ENCODE peak calls at places on chromosome 4, in four cellular contexts. Q is activated CD4-positive, alpha-beta T cell treated with anti-CD3 and anti-CD28 coated beads, Interleukin-2, amount 50 U/mL, for 48 hours; A is stimulated activated CD8-positive, alpha-beta memory T cell treated with anti-CD3 and anti-CD28 coated beads, Interleukin-4, amount 100 ng/mL, for 24 hours; K is activated T-cell treated with anti-CD3 and anti-CD28 coated beads, Interleukin-2, amount 50 U/mL, for 1 hour. E is an unnamed sample.

GRCh38 chr4:104743141-104743748 is 248.6 kb upstream of the CXXC4 start:
- DNase-seq in Q (no peak), A (no peak), K (no peak), E (no peak)

GRCh38 chr4:4837921-4838601 is 21.4 kb upstream of the MSX1 start:
- DNase-seq in Q (no peak), A (no peak), K (no peak), E (no peak)

GRCh38 chr4:10747186-10747585 is 62.6 kb upstream of the CLNK start:
- DNase-seq in Q (no peak), A (no peak), K (no peak), E (no peak)

GRCh38 chr4:112765317-112765989 is 128.5 kb downstream of the LARP7 start:
- DNase-seq in Q (no peak), A (no peak), K (no peak), E (no peak)

GRCh38 chr4:41418444-41418843 is 119.5 kb upstream of the LIMCH1 start:
- DNase-seq in Q (no peak), A (no peak), K (no peak), E (no peak)

GRCh38 chr4:128823025-128823661 is 13.6 kb downstream of the JADE1 start:
- DNase-seq in Q (no peak), A (no peak), K (no peak), E (no peak)

GRCh38 chr4:173005912-173006633 is 162.5 kb upstream of the GALNT7 start:
- DNase-seq in Q (no peak), A (no peak), K (no peak), E (no peak)

GRCh38 chr4:102342404-102343074 is 2.7 kb downstream of the SLC39A8 start:
- DNase-seq in Q (no peak), A (no peak), K (no peak), E (no peak)

GRCh38 chr4:165751882-165752281 is 121.2 kb upstream of the TLL1 start:
- DNase-seq in Q (no peak), A (no peak), K (no peak), E (no peak)

GRCh38 chr4:88818650-88819470 is 121.2 kb upstream of the NAP1L5 start:
- DNase-seq in Q (peak), A (no peak), K (peak), E (peak)

GRCh38 chr4:105630670-105631655 is 77.5 kb downstream of the INTS12 start:
- DNase-seq in Q (no peak), A (no peak), K (no peak), E (no peak)

GRCh38 chr4:161279095-161279494 is 884.7 kb downstream of the FSTL5 start:
- DNase-seq in Q (no peak), A (no peak), K (no peak), E (no peak)

GRCh38 chr4:102625232-102625930 is 124.2 kb downstream of the NFKB1 start:
- DNase-seq in Q (peak), A (peak), K (peak), E (peak)

GRCh38 chr4:21656832-21657231 is 291.7 kb downstream of the KCNIP4 start:
- DNase-seq in Q (no peak), A (no peak), K (no peak), E (no peak)

GRCh38 chr4:48042979-48043461 is 26.4 kb downstream of the NIPAL1 start:
- DNase-seq in Q (no peak), A (no peak), K (no peak), E (no peak)

GRCh38 chr4:30769093-30769492 is 48.9 kb downstream of the PCDH7 start:
- DNase-seq in Q (no peak), A (no peak), K (no peak), E (no peak)

GRCh38 chr4:159516556-159516955 is 413.7 kb downstream of the RAPGEF2 start:
- DNase-seq in Q (no peak), A (no peak), K (no peak), E (no peak)

GRCh38 chr4:2335729-2336101 is 73.8 kb upstream of the MXD4 start:
- DNase-seq in Q (peak), A (no peak), K (no peak), E (no peak)

GRCh38 chr4:20832821-20833220 is 132.6 kb downstream of the PACRGL start:
- DNase-seq in Q (no peak), A (no peak), K (no peak), E (no peak)

GRCh38 chr4:183863155-183863825 is 41.8 kb upstream of the STOX2 start:
- DNase-seq in Q (no peak), A (no peak), K (no peak), E (no peak)

GRCh38 chr4:53380221-53380620 is 2.8 kb downstream of the FIP1L1 start:
- DNase-seq in Q (no peak), A (no peak), K (no peak), E (no peak)

GRCh38 chr4:183746305-183747229 is 87.5 kb downstream of the TRAPPC11 start:
- DNase-seq in Q (no peak), A (no peak), K (no peak), E (no peak)

GRCh38 chr4:26256016-26256415 is 64.8 kb upstream of the RBPJ start:
- DNase-seq in Q (no peak), A (no peak), K (no peak), E (no peak)

GRCh38 chr4:11628093-11628725 is 199.5 kb upstream of the HS3ST1 start:
- DNase-seq in Q (no peak), A (no peak), K (no peak), E (no peak)

GRCh38 chr4:151034829-151035228 is 19.7 kb upstream of the LRBA start:
- DNase-seq in Q (no peak), A (no peak), K (no peak), E (no peak)